ENCODE peak calls at places on chromosome 3, in seven cellular contexts. N is heart right ventricle; T is cardiac muscle cell; A is vagina; R is coronary artery; Y is dorsolateral prefrontal cortex; G is CD8-positive, alpha-beta memory T cell. V is an unnamed sample.

GRCh38 chr3:182760576-182761164 is 32.6 kb upstream of the ATP11B start:
- DNase-seq in N (no peak), T (peak; percentile 25), A (no peak), R (no peak), Y (no peak), G (no peak), V (no peak)

GRCh38 chr3:188937389-188937788 is 234.4 kb upstream of the TPRG1 start:
- DNase-seq in N (no peak), T (no peak), A (no peak), R (no peak), Y (no peak), G (no peak), V (no peak)

GRCh38 chr3:116153174-116153573 is 292.1 kb downstream of the LSAMP start:
- DNase-seq in N (no peak), T (peak; percentile 7), A (no peak), R (no peak), Y (no peak), G (no peak), V (no peak)

GRCh38 chr3:45817788-45818523 is 21.6 kb upstream of the SLC6A20 start:
- DNase-seq in N (no peak), T (peak; percentile 92), A (no peak), R (no peak), Y (no peak), G (no peak), V (peak; percentile 53)

GRCh38 chr3:113532698-113533533 is 561 bp downstream of the SIDT1 start:
- DNase-seq in N (peak; percentile 15), T (no peak), A (no peak), R (no peak), Y (peak; percentile 52), G (no peak), V (peak; percentile 50)

GRCh38 chr3:136434429-136434828 is 184.3 kb downstream of the PCCB start:
- DNase-seq in N (no peak), T (no peak), A (no peak), R (no peak), Y (no peak), G (no peak), V (no peak)

GRCh38 chr3:53694051-53694450 is 152.2 kb downstream of the CHDH start:
- DNase-seq in N (no peak), T (no peak), A (peak; percentile 56), R (no peak), Y (no peak), G (no peak), V (no peak)

GRCh38 chr3:80533553-80533952 is 765.8 kb upstream of the ROBO1 start:
- DNase-seq in N (no peak), T (no peak), A (no peak), R (no peak), Y (no peak), G (no peak), V (no peak)

GRCh38 chr3:42696356-42697301 is 6.0 kb downstream of the HHATL start:
- DNase-seq in N (no peak), T (no peak), A (no peak), R (peak; percentile 62), Y (no peak), G (no peak), V (peak; percentile 24)

GRCh38 chr3:116059421-116060096 is 385.7 kb downstream of the LSAMP start:
- DNase-seq in N (no peak), T (peak; percentile 29), A (no peak), R (no peak), Y (no peak), G (no peak), V (no peak)

GRCh38 chr3:151460240-151460639 is 621 bp downstream of the IGSF10 start:
- DNase-seq in N (no peak), T (peak; percentile 29), A (no peak), R (no peak), Y (no peak), G (no peak), V (no peak)

GRCh38 chr3:171417813-171418212 is 42.4 kb downstream of the TNIK start:
- DNase-seq in N (no peak), T (peak; percentile 93), A (no peak), R (no peak), Y (no peak), G (no peak), V (no peak)

GRCh38 chr3:63328386-63328785 is 50.3 kb downstream of the SYNPR start:
- DNase-seq in N (no peak), T (peak; percentile 5), A (no peak), R (no peak), Y (no peak), G (no peak), V (no peak)

GRCh38 chr3:127791221-127791913 is 30.9 kb downstream of the MGLL start:
- DNase-seq in N (no peak), T (peak; percentile 51), A (no peak), R (no peak), Y (no peak), G (no peak), V (no peak)

GRCh38 chr3:97957617-97958311 is 14.5 kb downstream of the RIOX2 start:
- DNase-seq in N (no peak), T (peak; percentile 64), A (no peak), R (no peak), Y (no peak), G (no peak), V (no peak)

GRCh38 chr3:126745760-126746394 is 41.8 kb downstream of the CHCHD6 start:
- DNase-seq in N (peak; percentile 68), T (no peak), A (peak; percentile 81), R (peak; percentile 70), Y (peak; percentile 35), G (no peak), V (peak; percentile 88)

GRCh38 chr3:126816956-126817777 is 113.1 kb downstream of the CHCHD6 start:
- DNase-seq in N (no peak), T (peak; percentile 13), A (no peak), R (no peak), Y (no peak), G (no peak), V (no peak)

GRCh38 chr3:60048447-60048848 is 998.6 kb upstream of the CFAP20DC start:
- DNase-seq in N (no peak), T (no peak), A (no peak), R (no peak), Y (no peak), G (peak; percentile 69), V (no peak)

GRCh38 chr3:165518346-165518745 is 318.9 kb downstream of the BCHE start:
- DNase-seq in N (no peak), T (no peak), A (no peak), R (no peak), Y (no peak), G (no peak), V (no peak)

GRCh38 chr3:81216192-81216591 is 545.3 kb downstream of the GBE1 start:
- DNase-seq in N (no peak), T (peak; percentile 15), A (no peak), R (no peak), Y (no peak), G (no peak), V (no peak)

GRCh38 chr3:81788650-81789049 is 27.2 kb upstream of the GBE1 start:
- DNase-seq in N (no peak), T (no peak), A (no peak), R (no peak), Y (no peak), G (no peak), V (no peak)

GRCh38 chr3:169497567-169498257 is 165.8 kb downstream of the MECOM start:
- DNase-seq in N (no peak), T (peak; percentile 65), A (no peak), R (no peak), Y (no peak), G (no peak), V (no peak)

GRCh38 chr3:9069971-9070370 is 106.7 kb upstream of the RAD18 start:
- DNase-seq in N (no peak), T (no peak), A (no peak), R (no peak), Y (no peak), G (no peak), V (no peak)

GRCh38 chr3:51819709-51820406 is 40.8 kb upstream of the IQCF6 start:
- DNase-seq in N (no peak), T (no peak), A (no peak), R (no peak), Y (no peak), G (no peak), V (no peak)

GRCh38 chr3:122091602-122092006 is 36.4 kb downstream of the CD86 start:
- DNase-seq in N (no peak), T (no peak), A (no peak), R (no peak), Y (no peak), G (no peak), V (no peak)

GRCh38 chr3:56595956-56596355 is 39.0 kb downstream of the CCDC66 start:
- DNase-seq in N (no peak), T (no peak), A (no peak), R (no peak), Y (no peak), G (no peak), V (no peak)

GRCh38 chr3:56596441-56596840 is 39.5 kb downstream of the CCDC66 start:
- DNase-seq in N (no peak), T (no peak), A (no peak), R (no peak), Y (no peak), G (peak; percentile 33), V (no peak)

GRCh38 chr3:56590814-56591213 is 33.8 kb downstream of the CCDC66 start:
- DNase-seq in N (no peak), T (no peak), A (no peak), R (no peak), Y (no peak), G (no peak), V (no peak)

GRCh38 chr3:56593455-56594158 is 36.6 kb downstream of the CCDC66 start:
- DNase-seq in N (no peak), T (no peak), A (no peak), R (no peak), Y (no peak), G (peak; percentile 71), V (no peak)

GRCh38 chr3:56591256-56591655 is 34.3 kb downstream of the CCDC66 start:
- DNase-seq in N (no peak), T (peak; percentile 40), A (no peak), R (no peak), Y (no peak), G (no peak), V (no peak)
- H3K27ac ChIP-seq in N (no peak overlapping the region), T (no peak overlapping the region), A (no peak overlapping the region), R (no peak overlapping the region), Y (no peak overlapping the region), G (no peak overlapping the region), V (no peak overlapping the region)

DNA sequence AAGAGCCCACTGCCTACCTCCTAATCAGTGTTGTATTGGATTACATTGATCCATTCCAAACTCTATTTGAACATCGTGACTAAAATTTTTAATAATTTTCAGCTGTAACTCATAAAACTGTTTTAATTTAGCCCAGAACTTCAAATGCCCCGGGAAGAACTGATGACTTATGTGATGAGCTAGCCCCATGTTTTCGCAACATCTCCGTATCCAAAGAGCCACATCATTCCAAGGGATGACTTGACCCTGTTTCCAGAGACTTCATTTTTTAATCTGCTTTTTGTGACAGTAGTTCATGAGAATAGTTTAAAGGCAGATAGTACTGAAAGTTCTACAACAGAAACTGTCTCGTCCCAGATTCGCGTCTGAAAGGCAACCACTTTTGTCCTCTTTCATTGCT is 97.4 kb downstream of the STAC start:
- DNase-seq in N (no peak), T (peak; percentile 26), A (no peak), R (no peak), Y (no peak), G (no peak), V (no peak)
- H3K4me3 ChIP-seq in N (no peak overlapping the region), T (no peak overlapping the region), A (no peak overlapping the region), R (no peak overlapping the region), Y (no peak overlapping the region), G (no peak overlapping the region), V (no peak overlapping the region)

GRCh38 chr3:40477671-40478070 is 749 bp downstream of the ZNF619 start:
- DNase-seq in N (no peak), T (no peak), A (no peak), R (no peak), Y (no peak), G (no peak), V (no peak)
- H3K27ac ChIP-seq in N (peak overlapping the region; percentile 71), T (no peak overlapping the region), A (peak overlapping the region; percentile 70), R (peak overlapping the region; percentile 65), Y (peak overlapping the region; percentile 82), G (peak overlapping the region; percentile 78), V (peak overlapping the region; percentile 86)

GRCh38 chr3:142026333-142026732 is 123.0 kb downstream of the TFDP2 start:
- DNase-seq in N (no peak), T (no peak), A (no peak), R (no peak), Y (no peak), G (no peak), V (no peak)
- H3K4me3 ChIP-seq in N (no peak overlapping the region), T (peak overlapping the region; percentile 58), A (no peak overlapping the region), R (no peak overlapping the region), Y (no peak overlapping the region), G (no peak overlapping the region), V (no peak overlapping the region)

V was measured in lower lobe of right lung.